ENCODE peak calls at places on chromosomes 1 and 21, in four cellular contexts. U, I, F and N are unnamed samples.
A peak's percentile ranks its signal among the peaks of the same experiment; 100 is the strongest.

GRCh38 chr1:103416681-103417318 is 108.7 kb upstream of the RNPC3 start:
- DNase-seq in U (no peak), I (no peak), F (no peak), N (no peak)

GRCh38 chr1:34101151-34101550 is 63.9 kb downstream of the CSMD2 start:
- DNase-seq in U (no peak), I (no peak), F (no peak), N (no peak)

GRCh38 chr1:208105756-208106155 is 138.4 kb downstream of the PLXNA2 start:
- DNase-seq in U (no peak), I (no peak), F (no peak), N (no peak)

GRCh38 chr1:27508139-27508665 is 18.2 kb upstream of the WASF2 start:
- DNase-seq in U (no peak), I (no peak), F (no peak), N (no peak)

GRCh38 chr1:87106867-87107266 is 192.4 kb downstream of the HS2ST1 start:
- DNase-seq in U (no peak), I (no peak), F (no peak), N (no peak)

GRCh38 chr1:217747156-217747769 is 116.1 kb downstream of the SPATA17 start:
- DNase-seq in U (peak; percentile 12), I (no peak), F (no peak), N (peak; percentile 2)

GRCh38 chr1:182261655-182262054 is 129.9 kb downstream of the GLUL start:
- DNase-seq in U (no peak), I (no peak), F (no peak), N (no peak)

GRCh38 chr1:22342734-22343191 is 108.9 kb upstream of the ZBTB40 start:
- DNase-seq in U (no peak), I (no peak), F (no peak), N (no peak)

GRCh38 chr1:11730429-11730861 is 5.5 kb upstream of the AGTRAP start:
- DNase-seq in U (no peak), I (no peak), F (no peak), N (no peak)

GRCh38 chr1:199067483-199067882 is 428.6 kb downstream of the PTPRC start:
- DNase-seq in U (no peak), I (no peak), F (no peak), N (no peak)

GRCh38 chr1:100866041-100866900 is 28.4 kb downstream of the EXTL2 start:
- DNase-seq in U (peak; percentile 37), I (no peak), F (peak; percentile 9), N (no peak)

GRCh38 chr1:27605796-27606707 is 2.1 kb upstream of the AHDC1 start:
- DNase-seq in U (no peak), I (peak; percentile 51), F (peak; percentile 83), N (peak; percentile 75)

GRCh38 chr21:46424062-46424591 is 34.6 kb upstream of the DIP2A start:
- DNase-seq in U (no peak), I (no peak), F (no peak), N (no peak)

GRCh38 chr1:57033222-57034019 is 67.6 kb upstream of the C8B start:
- DNase-seq in U (no peak), I (no peak), F (no peak), N (no peak)

GRCh38 chr1:15337656-15338402 is 71.9 kb upstream of the EFHD2 start:
- DNase-seq in U (peak; percentile 82), I (no peak), F (no peak), N (no peak)

GRCh38 chr1:22665752-22666151 is 12.7 kb downstream of the C1QB start:
- DNase-seq in U (peak; percentile 20), I (no peak), F (peak; percentile 47), N (no peak)

GRCh38 chr1:24903560-24903954 is 26.5 kb downstream of the RUNX3 start:
- DNase-seq in U (no peak), I (peak; percentile 14), F (no peak), N (no peak)

GRCh38 chr1:199608414-199608813 is 419.1 kb upstream of the NR5A2 start:
- DNase-seq in U (no peak), I (no peak), F (no peak), N (no peak)

GRCh38 chr1:116785006-116785405 is 30.8 kb downstream of the CD2 start:
- DNase-seq in U (no peak), I (no peak), F (no peak), N (no peak)

GRCh38 chr1:176374967-176375569 is 87.9 kb upstream of the PAPPA2 start:
- DNase-seq in U (peak; percentile 68), I (peak; percentile 78), F (peak; percentile 77), N (peak; percentile 55)

GRCh38 chr21:44300262-44300959 is 558 bp downstream of the PFKL start:
- DNase-seq in U (peak; percentile 6), I (peak; percentile 87), F (no peak), N (peak; percentile 49)

GRCh38 chr21:36698160-36699025 is 522 bp upstream of the SIM2 start:
- DNase-seq in U (no peak), I (peak; percentile 77), F (peak; percentile 40), N (no peak)

GRCh38 chr1:75392278-75392677 is 218.6 kb downstream of the SLC44A5 start:
- DNase-seq in U (no peak), I (no peak), F (no peak), N (no peak)

GRCh38 chr1:7606096-7606495 is 165.0 kb upstream of the VAMP3 start:
- DNase-seq in U (no peak), I (no peak), F (no peak), N (no peak)

GRCh38 chr1:202143011-202143767 is 1.3 kb downstream of the ARL8A start:
- DNase-seq in U (no peak), I (no peak), F (no peak), N (no peak)

GRCh38 chr1:182617734-182618288 is 13.6 kb upstream of the RGS16 start:
- DNase-seq in U (peak; percentile 28), I (no peak), F (no peak), N (no peak)